ENCODE peak calls at places on chromosomes 4 and X, in ten cellular contexts. One of them, this sample, is unnamed.

GRCh38 chrX:116281106-116281505 is 110.6 kb downstream of the AGTR2 start:
- DNase-seq in pancreas: no peak
- DNase-seq in ovary: no peak
- DNase-seq in fibroblast of mammary gland: no peak
- DNase-seq in cardiac fibroblast: no peak
- DNase-seq in A549: no peak
- DNase-seq in hepatocyte: no peak
- DNase-seq in gastrocnemius medialis: no peak
- DNase-seq in tibial nerve: no peak
- DNase-seq in BJ: no peak
- DNase-seq in this sample: no peak

GRCh38 chr4:22736912-22737311 is 44.2 kb downstream of the GBA3 start:
- DNase-seq in pancreas: no peak
- DNase-seq in ovary: no peak
- DNase-seq in fibroblast of mammary gland: no peak
- DNase-seq in cardiac fibroblast: no peak
- DNase-seq in A549: no peak
- DNase-seq in hepatocyte: no peak
- DNase-seq in gastrocnemius medialis: no peak
- DNase-seq in tibial nerve: no peak
- DNase-seq in BJ: no peak
- DNase-seq in this sample: no peak

GRCh38 chr4:115648786-115649185 is 535.4 kb upstream of the NDST4 start:
- DNase-seq in pancreas: no peak
- DNase-seq in ovary: no peak
- DNase-seq in fibroblast of mammary gland: no peak
- DNase-seq in cardiac fibroblast: no peak
- DNase-seq in A549: no peak
- DNase-seq in hepatocyte: no peak
- DNase-seq in gastrocnemius medialis: no peak
- DNase-seq in tibial nerve: no peak
- DNase-seq in BJ: no peak
- DNase-seq in this sample: no peak

GRCh38 chr4:123830920-123831319 is 434.3 kb downstream of the SPRY1 start:
- DNase-seq in pancreas: no peak
- DNase-seq in ovary: no peak
- DNase-seq in fibroblast of mammary gland: no peak
- DNase-seq in cardiac fibroblast: peak
- DNase-seq in A549: no peak
- DNase-seq in hepatocyte: no peak
- DNase-seq in gastrocnemius medialis: no peak
- DNase-seq in tibial nerve: no peak
- DNase-seq in BJ: no peak
- DNase-seq in this sample: no peak

GRCh38 chr4:19473569-19473968 is 778.1 kb upstream of the SLIT2 start:
- DNase-seq in pancreas: no peak
- DNase-seq in ovary: no peak
- DNase-seq in fibroblast of mammary gland: peak
- DNase-seq in cardiac fibroblast: peak
- DNase-seq in A549: no peak
- DNase-seq in hepatocyte: no peak
- DNase-seq in gastrocnemius medialis: no peak
- DNase-seq in tibial nerve: no peak
- DNase-seq in BJ: no peak
- DNase-seq in this sample: no peak

GRCh38 chr4:8286719-8287355 is 17.3 kb downstream of the HTRA3 start:
- DNase-seq in pancreas: peak
- DNase-seq in ovary: peak
- DNase-seq in fibroblast of mammary gland: no peak
- DNase-seq in cardiac fibroblast: no peak
- DNase-seq in A549: no peak
- DNase-seq in hepatocyte: no peak
- DNase-seq in gastrocnemius medialis: no peak
- DNase-seq in tibial nerve: no peak
- DNase-seq in BJ: no peak
- DNase-seq in this sample: no peak

GRCh38 chr4:180790471-180790870 is 1452.7 kb upstream of the TENM3 start:
- DNase-seq in pancreas: no peak
- DNase-seq in ovary: no peak
- DNase-seq in fibroblast of mammary gland: no peak
- DNase-seq in cardiac fibroblast: no peak
- DNase-seq in A549: no peak
- DNase-seq in hepatocyte: no peak
- DNase-seq in gastrocnemius medialis: no peak
- DNase-seq in tibial nerve: no peak
- DNase-seq in BJ: no peak
- DNase-seq in this sample: no peak

GRCh38 chr4:185479507-185479971 is 8.0 kb upstream of the CCDC110 start:
- DNase-seq in pancreas: no peak
- DNase-seq in ovary: no peak
- DNase-seq in fibroblast of mammary gland: no peak
- DNase-seq in cardiac fibroblast: no peak
- DNase-seq in A549: no peak
- DNase-seq in hepatocyte: no peak
- DNase-seq in gastrocnemius medialis: peak
- DNase-seq in tibial nerve: no peak
- DNase-seq in BJ: no peak
- DNase-seq in this sample: no peak

GRCh38 chrX:11352296-11352741 is 59.1 kb downstream of the AMELX start:
- DNase-seq in pancreas: no peak
- DNase-seq in ovary: no peak
- DNase-seq in fibroblast of mammary gland: peak
- DNase-seq in cardiac fibroblast: no peak
- DNase-seq in A549: no peak
- DNase-seq in hepatocyte: no peak
- DNase-seq in gastrocnemius medialis: no peak
- DNase-seq in tibial nerve: no peak
- DNase-seq in BJ: no peak
- DNase-seq in this sample: no peak

GRCh38 chr4:25345880-25346279 is 31.2 kb upstream of the ANAPC4 start:
- DNase-seq in pancreas: no peak
- DNase-seq in ovary: no peak
- DNase-seq in fibroblast of mammary gland: peak
- DNase-seq in cardiac fibroblast: no peak
- DNase-seq in A549: no peak
- DNase-seq in hepatocyte: no peak
- DNase-seq in gastrocnemius medialis: no peak
- DNase-seq in tibial nerve: no peak
- DNase-seq in BJ: no peak
- DNase-seq in this sample: no peak

GRCh38 chr4:70908993-70909556 is 6.9 kb downstream of the MOB1B start:
- DNase-seq in pancreas: no peak
- DNase-seq in ovary: no peak
- DNase-seq in fibroblast of mammary gland: no peak
- DNase-seq in cardiac fibroblast: no peak
- DNase-seq in A549: no peak
- DNase-seq in hepatocyte: no peak
- DNase-seq in gastrocnemius medialis: no peak
- DNase-seq in tibial nerve: no peak
- DNase-seq in BJ: no peak
- DNase-seq in this sample: no peak

GRCh38 chr4:70915048-70915815 is 13.1 kb downstream of the MOB1B start:
- DNase-seq in pancreas: no peak
- DNase-seq in ovary: no peak
- DNase-seq in fibroblast of mammary gland: peak
- DNase-seq in cardiac fibroblast: no peak
- DNase-seq in A549: no peak
- DNase-seq in hepatocyte: no peak
- DNase-seq in gastrocnemius medialis: no peak
- DNase-seq in tibial nerve: no peak
- DNase-seq in BJ: no peak
- DNase-seq in this sample: no peak

GRCh38 chr4:70913947-70914445 is 11.8 kb downstream of the MOB1B start:
- DNase-seq in pancreas: no peak
- DNase-seq in ovary: no peak
- DNase-seq in fibroblast of mammary gland: peak
- DNase-seq in cardiac fibroblast: no peak
- DNase-seq in A549: no peak
- DNase-seq in hepatocyte: no peak
- DNase-seq in gastrocnemius medialis: no peak
- DNase-seq in tibial nerve: no peak
- DNase-seq in BJ: no peak
- DNase-seq in this sample: no peak

GRCh38 chr4:70915874-70916559 is 13.8 kb downstream of the MOB1B start:
- DNase-seq in pancreas: no peak
- DNase-seq in ovary: no peak
- DNase-seq in fibroblast of mammary gland: no peak
- DNase-seq in cardiac fibroblast: no peak
- DNase-seq in A549: no peak
- DNase-seq in hepatocyte: no peak
- DNase-seq in gastrocnemius medialis: no peak
- DNase-seq in tibial nerve: no peak
- DNase-seq in BJ: no peak
- DNase-seq in this sample: no peak

DNA sequence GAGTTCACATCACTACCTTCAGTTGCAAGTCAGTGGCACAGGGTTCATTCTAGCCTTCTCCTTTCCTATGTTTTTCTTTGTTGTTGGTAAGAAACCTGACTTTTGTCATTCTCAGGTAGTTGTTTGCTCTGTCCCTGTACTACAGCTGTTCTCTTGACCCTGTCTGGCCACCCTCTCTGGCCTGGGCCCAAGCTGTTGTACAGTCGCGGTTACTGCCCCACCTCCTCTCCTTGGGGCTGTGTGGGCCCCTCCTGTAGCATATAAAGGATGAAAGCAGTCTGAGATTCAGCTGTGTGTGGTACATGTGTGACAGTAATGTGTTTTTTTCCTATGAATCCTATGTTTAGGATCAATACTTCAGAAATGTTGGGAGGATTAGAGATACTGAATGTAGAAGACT is 12.5 kb downstream of the MOB1B start:
- DNase-seq in pancreas: no peak
- DNase-seq in ovary: peak
- DNase-seq in fibroblast of mammary gland: no peak
- DNase-seq in cardiac fibroblast: no peak
- DNase-seq in A549: no peak
- DNase-seq in hepatocyte: no peak
- DNase-seq in gastrocnemius medialis: no peak
- DNase-seq in tibial nerve: no peak
- DNase-seq in BJ: no peak
- DNase-seq in this sample: no peak
- H3K4me3 ChIP-seq in pancreas: no peak
- H3K4me3 ChIP-seq in ovary: no peak
- H3K4me3 ChIP-seq in fibroblast of mammary gland: no peak
- H3K4me3 ChIP-seq in cardiac fibroblast: no peak
- H3K4me3 ChIP-seq in A549: no peak
- H3K4me3 ChIP-seq in hepatocyte: no peak
- H3K4me3 ChIP-seq in gastrocnemius medialis: no peak
- H3K4me3 ChIP-seq in tibial nerve: no peak
- H3K4me3 ChIP-seq in BJ: no peak
- H3K4me3 ChIP-seq in this sample: no peak

DNA sequence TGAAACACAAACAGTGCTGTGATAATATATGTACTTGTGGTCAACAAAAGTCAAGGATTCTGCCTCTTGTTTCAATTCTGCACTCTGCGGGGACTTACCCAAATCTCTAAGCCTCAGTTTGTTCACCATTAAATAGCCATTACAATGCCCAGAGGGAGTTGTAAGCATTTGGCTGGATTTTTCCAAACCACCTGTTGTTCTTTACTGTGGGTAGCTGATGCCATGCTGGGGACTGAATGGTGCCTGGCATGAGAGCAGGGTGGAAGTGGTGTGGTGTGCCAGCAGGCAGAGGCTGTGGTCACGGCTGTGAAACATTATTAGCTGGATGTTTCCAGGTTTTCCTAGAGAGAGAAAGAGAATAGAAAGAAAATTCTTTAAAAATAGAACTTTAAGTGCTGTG is 60.7 kb upstream of the PAK3 start:
- DNase-seq in pancreas: no peak
- DNase-seq in ovary: no peak
- DNase-seq in fibroblast of mammary gland: no peak
- DNase-seq in cardiac fibroblast: no peak
- DNase-seq in A549: no peak
- DNase-seq in hepatocyte: no peak
- DNase-seq in gastrocnemius medialis: no peak
- DNase-seq in tibial nerve: no peak
- DNase-seq in BJ: no peak
- DNase-seq in this sample: no peak
- TF ChIP-seq CTCF in pancreas: no peak
- TF ChIP-seq CTCF in ovary: no peak
- TF ChIP-seq CTCF in fibroblast of mammary gland: no peak
- TF ChIP-seq CTCF in cardiac fibroblast: no peak
- TF ChIP-seq CTCF in A549: no peak
- TF ChIP-seq CTCF in hepatocyte: no peak
- TF ChIP-seq CTCF in gastrocnemius medialis: no peak
- TF ChIP-seq CTCF in tibial nerve: no peak
- TF ChIP-seq CTCF in BJ: no peak
- TF ChIP-seq CTCF in this sample: no peak

DNA sequence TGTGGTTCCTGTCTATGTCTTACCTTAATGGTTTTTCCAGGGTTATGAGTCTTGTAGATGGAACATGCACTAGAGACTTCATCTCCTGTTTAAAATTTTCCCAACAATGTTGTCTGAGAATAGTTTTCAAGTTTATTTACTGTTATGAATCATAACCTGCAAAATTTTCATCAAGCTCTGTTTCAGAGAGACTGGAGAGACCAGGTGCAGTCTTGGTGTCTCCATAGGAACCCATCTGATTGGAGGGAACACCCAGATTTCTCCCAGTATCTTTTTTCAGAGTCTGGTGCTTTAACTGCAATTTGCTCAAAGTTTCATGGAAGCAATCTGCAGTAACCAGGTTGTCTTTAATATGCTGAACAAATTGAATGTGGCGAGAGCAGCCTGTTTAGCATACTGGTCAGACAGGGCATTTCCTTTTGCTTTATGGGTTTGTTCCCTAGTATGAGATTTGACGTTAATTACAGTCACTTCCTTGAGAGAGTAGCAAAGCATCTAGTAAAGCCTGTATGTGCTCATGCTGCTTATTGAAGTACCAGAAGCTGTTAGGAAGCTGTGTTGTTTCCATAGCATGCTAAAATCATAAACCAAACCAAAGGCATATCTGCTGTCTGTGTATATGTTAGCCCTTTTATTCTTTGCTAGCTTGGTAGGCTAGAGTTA is 18.8 kb upstream of the VSIG1 start:
- DNase-seq in pancreas: no peak
- DNase-seq in ovary: no peak
- DNase-seq in fibroblast of mammary gland: no peak
- DNase-seq in cardiac fibroblast: no peak
- DNase-seq in A549: no peak
- DNase-seq in hepatocyte: no peak
- DNase-seq in gastrocnemius medialis: no peak
- DNase-seq in tibial nerve: no peak
- DNase-seq in BJ: no peak
- DNase-seq in this sample: no peak
- H3K4me3 ChIP-seq in pancreas: no peak
- H3K4me3 ChIP-seq in ovary: no peak
- H3K4me3 ChIP-seq in fibroblast of mammary gland: no peak
- H3K4me3 ChIP-seq in cardiac fibroblast: no peak
- H3K4me3 ChIP-seq in A549: no peak
- H3K4me3 ChIP-seq in hepatocyte: no peak
- H3K4me3 ChIP-seq in gastrocnemius medialis: no peak
- H3K4me3 ChIP-seq in tibial nerve: no peak
- H3K4me3 ChIP-seq in BJ: no peak
- H3K4me3 ChIP-seq in this sample: no peak

DNA sequence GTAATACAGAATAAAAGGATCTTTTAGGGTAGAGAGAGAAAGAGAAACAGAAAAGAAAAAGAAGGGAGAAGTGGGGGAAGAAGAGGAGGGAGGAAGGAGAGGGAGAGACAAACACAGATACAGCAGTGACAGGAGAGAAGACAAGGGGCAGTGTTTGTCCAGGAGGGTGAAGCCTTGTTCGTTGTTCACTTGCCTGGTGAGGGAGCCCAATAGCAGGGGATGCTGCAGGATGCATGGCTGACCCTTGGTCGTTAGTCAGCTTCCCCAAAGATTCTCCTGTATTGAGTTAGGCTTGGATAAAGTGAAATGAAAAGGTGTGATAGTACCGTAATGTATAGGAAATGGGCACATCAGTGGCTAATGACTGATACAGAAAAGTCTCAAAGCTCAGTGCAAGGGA is 403.7 kb downstream of the IL15 start:
- DNase-seq in pancreas: no peak
- DNase-seq in ovary: no peak
- DNase-seq in fibroblast of mammary gland: peak
- DNase-seq in cardiac fibroblast: no peak
- DNase-seq in A549: no peak
- DNase-seq in hepatocyte: no peak
- DNase-seq in gastrocnemius medialis: no peak
- DNase-seq in tibial nerve: no peak
- DNase-seq in BJ: no peak
- DNase-seq in this sample: no peak
- TF ChIP-seq CTCF in pancreas: no peak
- TF ChIP-seq CTCF in ovary: no peak
- TF ChIP-seq CTCF in fibroblast of mammary gland: no peak
- TF ChIP-seq CTCF in cardiac fibroblast: no peak
- TF ChIP-seq CTCF in A549: no peak
- TF ChIP-seq CTCF in hepatocyte: no peak
- TF ChIP-seq CTCF in gastrocnemius medialis: no peak
- TF ChIP-seq CTCF in tibial nerve: no peak
- TF ChIP-seq CTCF in BJ: no peak
- TF ChIP-seq CTCF in this sample: no peak